ENCODE peak calls at places on chromosomes 7 and 10, in nine cellular contexts. Q, D, V, P, W, K, X, O and S are unnamed samples.
A peak's percentile ranks its signal among the peaks of the same experiment; 100 is the strongest.

GRCh38 chr10:61175331-61175730 is 231.3 kb upstream of the RHOBTB1 start:
- DNase-seq in D (no peak), Q (no peak), W (peak; percentile 51), X (no peak), K (no peak), O (no peak), P (no peak), V (no peak), S (no peak)

GRCh38 chr10:62618576-62619408 is 185.7 kb upstream of the ADO start:
- DNase-seq in Q (peak; percentile 70), X (no peak), V (peak; percentile 32), O (peak; percentile 69), K (no peak), D (peak; percentile 63), P (no peak), W (peak; percentile 91), S (no peak)

GRCh38 chr7:45182856-45183710 is 25.5 kb downstream of the RAMP3 start:
- DNase-seq in V (no peak), X (no peak), Q (peak; percentile 30), P (no peak), W (no peak), K (no peak), O (no peak), D (no peak), S (no peak)

GRCh38 chr7:134327896-134328295 is 11.2 kb upstream of the SLC35B4 start:
- DNase-seq in Q (no peak), P (peak; percentile 53), K (peak; percentile 59), D (no peak), W (peak; percentile 12), O (peak; percentile 38), V (peak; percentile 53), X (no peak), S (peak; percentile 28)

GRCh38 chr10:89171996-89172395 is 35.1 kb downstream of the CH25H start:
- DNase-seq in Q (no peak), P (no peak), D (no peak), K (no peak), X (no peak), V (no peak), O (no peak), W (no peak), S (no peak)

GRCh38 chr7:748446-748845 is 21.4 kb upstream of the PRKAR1B start:
- DNase-seq in Q (peak; percentile 24), K (no peak), O (no peak), X (peak; percentile 34), P (no peak), V (no peak), W (no peak), D (peak; percentile 67), S (no peak)

GRCh38 chr7:14242186-14242585 is 252.7 kb upstream of the ETV1 start:
- DNase-seq in W (no peak), V (no peak), X (no peak), D (no peak), O (peak; percentile 3), P (no peak), K (no peak), Q (no peak), S (no peak)

GRCh38 chr7:64630496-64630895 is 35.4 kb upstream of the ZNF107 start:
- DNase-seq in Q (no peak), O (no peak), X (no peak), D (no peak), P (no peak), W (no peak), K (no peak), V (no peak), S (peak; percentile 11)

GRCh38 chr10:78806805-78807221 is 262.0 kb upstream of the ZMIZ1 start:
- DNase-seq in V (no peak), P (no peak), K (no peak), X (no peak), Q (no peak), D (no peak), W (peak; percentile 23), O (no peak), S (no peak)

GRCh38 chr7:88546808-88547207 is 212.7 kb upstream of the ZNF804B start:
- DNase-seq in P (no peak), O (peak; percentile 15), V (peak; percentile 24), Q (no peak), D (no peak), K (peak; percentile 3), W (no peak), X (no peak), S (no peak)

GRCh38 chr10:128437786-128438350 is 311.6 kb upstream of the MKI67 start:
- DNase-seq in D (no peak), X (no peak), V (no peak), K (no peak), Q (no peak), W (no peak), P (no peak), O (no peak), S (no peak)

GRCh38 chr10:119807960-119808697 is 64.5 kb downstream of the MCMBP start:
- DNase-seq in K (no peak), W (peak; percentile 91), Q (no peak), O (no peak), P (no peak), V (no peak), D (no peak), X (no peak), S (no peak)

GRCh38 chr10:68435803-68436202 is 28.7 kb upstream of the RUFY2 start:
- DNase-seq in Q (no peak), P (no peak), D (no peak), W (no peak), O (no peak), V (no peak), K (no peak), X (no peak), S (no peak)

GRCh38 chr7:142328006-142328405 is 70.1 kb upstream of the PRSS58 start:
- DNase-seq in V (no peak), O (no peak), K (no peak), X (no peak), D (no peak), W (no peak), Q (no peak), P (peak; percentile 67), S (no peak)

GRCh38 chr10:49552277-49552676 is 13.4 kb upstream of the ERCC6 start:
- DNase-seq in D (no peak), W (peak; percentile 88), V (no peak), Q (no peak), O (peak; percentile 25), K (no peak), P (no peak), X (no peak), S (no peak)

GRCh38 chr7:118039963-118040489 is 143.9 kb upstream of the LSM8 start:
- DNase-seq in X (no peak), D (no peak), V (no peak), O (no peak), Q (no peak), K (no peak), W (no peak), P (no peak), S (no peak)

GRCh38 chr7:84844771-84845170 is 342.1 kb downstream of the SEMA3D start:
- DNase-seq in V (no peak), P (no peak), D (no peak), Q (no peak), X (no peak), W (no peak), K (no peak), O (no peak), S (no peak)

GRCh38 chr7:116582806-116583444 is 58.1 kb downstream of the CAV1 start:
- DNase-seq in W (peak; percentile 49), P (no peak), D (no peak), V (no peak), K (no peak), O (no peak), X (peak; percentile 56), Q (no peak), S (no peak)

GRCh38 chr7:936131-937054 is 18.1 kb downstream of the ADAP1 start:
- DNase-seq in X (peak; percentile 45), Q (peak; percentile 43), D (peak; percentile 80), V (no peak), O (peak; percentile 8), K (no peak), P (no peak), W (peak; percentile 32), S (no peak)

GRCh38 chr10:43231523-43232078 is 35.3 kb downstream of the RASGEF1A start:
- DNase-seq in W (no peak), K (peak; percentile 28), P (no peak), O (no peak), X (peak; percentile 37), D (peak; percentile 72), Q (peak; percentile 32), V (no peak), S (no peak)

GRCh38 chr7:64849250-64849923 is 53.7 kb upstream of the ZNF273 start:
- DNase-seq in P (no peak), W (peak; percentile 6), V (no peak), D (no peak), O (no peak), X (peak; percentile 70), Q (no peak), K (no peak), S (no peak)

GRCh38 chr7:27209933-27210440 is 10.1 kb upstream of the HOXA13 start:
- DNase-seq in K (no peak), D (no peak), X (no peak), O (no peak), V (no peak), W (no peak), P (no peak), Q (no peak), S (no peak)
- H3K27me3 ChIP-seq in K (peaks cover 64% of the 10 kb centered on the region), D (peaks cover 91% of the 10 kb centered on the region), X (peaks cover 30% of the 10 kb centered on the region), O (peaks cover 80% of the 10 kb centered on the region), V (peaks cover 8% of the 10 kb centered on the region), W (peaks cover 100% of the 10 kb centered on the region), P (peaks cover 49% of the 10 kb centered on the region), Q (peaks cover 98% of the 10 kb centered on the region), S (peaks cover 24% of the 10 kb centered on the region)

GRCh38 chr10:59388577-59388976 is 26.2 kb upstream of the FAM13C start:
- DNase-seq in O (no peak), W (no peak), D (no peak), K (no peak), X (no peak), P (no peak), V (no peak), Q (no peak), S (no peak)
- H3K27ac ChIP-seq in O (no peak overlapping the region), W (peak overlapping the region; percentile 89), D (no peak overlapping the region), K (no peak overlapping the region), X (peak overlapping the region; percentile 56), P (peak overlapping the region; percentile 27), V (no peak overlapping the region), Q (no peak overlapping the region), S (no peak overlapping the region)

GRCh38 chr7:24346129-24346528 is 62.1 kb downstream of the NPY start:
- DNase-seq in V (no peak), K (no peak), O (no peak), Q (no peak), X (no peak), D (no peak), W (no peak), P (no peak), S (no peak)
- H3K27me3 ChIP-seq in V (no peaks in the 10 kb centered on the region), K (no peaks in the 10 kb centered on the region), O (no peaks in the 10 kb centered on the region), Q (no peaks in the 10 kb centered on the region), X (no peaks in the 10 kb centered on the region), D (no peaks in the 10 kb centered on the region), W (no peaks in the 10 kb centered on the region), P (no peaks in the 10 kb centered on the region), S (no peaks in the 10 kb centered on the region)

DNA sequence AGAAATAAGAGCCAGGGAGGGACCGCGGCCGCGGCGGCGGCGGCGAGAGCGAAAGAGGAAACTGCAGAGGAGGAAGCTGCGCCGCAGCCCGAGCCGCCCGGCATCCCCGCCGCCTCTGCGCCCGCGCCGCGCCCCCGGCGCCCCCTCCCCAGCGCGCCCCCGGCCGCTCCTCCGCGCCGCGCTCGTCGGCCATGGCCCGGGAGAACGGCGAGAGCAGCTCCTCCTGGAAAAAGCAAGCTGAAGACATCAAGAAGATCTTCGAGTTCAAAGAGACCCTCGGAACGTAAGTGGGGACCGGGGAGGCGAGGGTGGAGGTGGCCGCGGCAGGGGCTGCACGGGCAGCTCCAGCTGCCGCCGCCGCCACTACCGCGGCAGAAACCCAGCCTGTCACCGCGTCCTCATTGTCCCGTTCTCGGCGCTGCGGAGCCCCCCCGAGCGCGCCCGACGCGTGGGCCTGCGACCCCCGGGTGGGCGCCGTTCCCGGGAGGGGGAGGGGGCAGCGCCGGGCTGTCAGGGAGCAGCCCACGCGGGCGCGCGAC is 350 bp downstream of the CAMK1D start:
- DNase-seq in Q (no peak), X (no peak), K (no peak), V (no peak), P (no peak), O (no peak), D (no peak), W (no peak), S (no peak)
- H3K27ac ChIP-seq in Q (peak overlapping the region; percentile 80), X (no peak overlapping the region), K (peak overlapping the region; percentile 68), V (peak overlapping the region; percentile 71), P (peak overlapping the region; percentile 76), O (peak overlapping the region; percentile 46), D (peak overlapping the region; percentile 70), W (peak overlapping the region; percentile 64), S (peak overlapping the region; percentile 89)